ENCODE peak calls at places on chromosomes 13 and 19, in four cellular contexts. S is K562, I is mammary epithelial cell, R is esophagus squamous epithelium. H is an unnamed sample.

GRCh38 chr13:113155982-113156655 is 2.3 kb upstream of the PROZ start:
- DNase-seq in S (no peak), I (no peak), R (no peak), H (no peak)

GRCh38 chr19:31448221-31448657 is 99.0 kb upstream of the TSHZ3 start:
- DNase-seq in S (no peak), I (peak; percentile 69), R (no peak), H (no peak)

GRCh38 chr13:48749699-48750473 is 96.2 kb downstream of the CYSLTR2 start:
- DNase-seq in S (peak; percentile 26), I (peak; percentile 99), R (peak; percentile 32), H (peak; percentile 34)

GRCh38 chr19:13207237-13208130 is 57.3 kb downstream of the IER2 start:
- DNase-seq in S (no peak), I (no peak), R (no peak), H (peak; percentile 79)

GRCh38 chr19:34332027-34332786 is 32.8 kb upstream of the GPI start:
- DNase-seq in S (no peak), I (no peak), R (no peak), H (peak; percentile 4)

GRCh38 chr13:79128158-79128557 is 277.9 kb downstream of the RBM26 start:
- DNase-seq in S (no peak), I (peak; percentile 92), R (no peak), H (no peak)

GRCh38 chr13:27280009-27280646 is 9.5 kb downstream of the RASL11A start:
- DNase-seq in S (no peak), I (no peak), R (no peak), H (no peak)

GRCh38 chr13:25652764-25653163 is 281.0 kb downstream of the ATP8A2 start:
- DNase-seq in S (no peak), I (no peak), R (no peak), H (peak; percentile 14)

GRCh38 chr19:11481777-11482383 is 1.0 kb upstream of the ELAVL3 start:
- DNase-seq in S (peak; percentile 93), I (peak; percentile 74), R (no peak), H (peak; percentile 95)

GRCh38 chr19:45677351-45678230 is 9.6 kb downstream of the GIPR start:
- DNase-seq in S (peak; percentile 57), I (peak; percentile 63), R (peak; percentile 36), H (peak; percentile 99)

DNA sequence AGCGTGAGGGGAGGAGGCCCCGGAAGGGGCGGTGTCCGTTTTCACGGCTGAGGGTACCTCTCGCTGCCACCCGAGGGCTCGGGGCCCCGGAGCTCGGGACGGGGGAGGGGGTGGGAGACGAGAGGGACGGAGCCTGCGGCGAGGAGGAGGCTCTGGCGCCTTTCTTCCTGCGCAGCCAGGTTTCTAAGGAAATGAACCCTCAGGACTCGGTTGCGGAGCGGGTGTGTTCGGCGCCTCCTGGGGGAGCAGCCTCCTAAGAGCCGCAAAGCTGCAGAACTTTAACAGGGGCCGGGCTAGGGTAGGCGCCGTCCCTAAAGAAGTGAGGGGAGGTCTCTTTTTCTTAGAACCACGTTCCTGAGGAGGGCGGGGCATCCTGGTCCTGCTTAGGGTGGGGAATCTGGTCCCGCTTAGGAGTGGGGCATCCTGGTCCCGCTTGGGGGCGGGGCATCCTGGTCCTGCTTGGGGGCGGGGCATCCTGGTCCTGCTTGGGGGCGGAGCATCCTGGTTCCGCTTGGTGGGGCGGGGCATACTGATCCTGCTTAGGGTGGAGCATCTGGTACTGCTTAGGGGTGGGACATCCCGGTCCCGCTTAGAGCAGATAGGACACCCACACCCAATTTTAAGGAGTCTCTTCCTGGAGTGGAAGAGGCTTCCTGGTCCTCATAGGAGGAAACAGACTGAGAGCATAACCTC is 6.2 kb downstream of the SYT5 start:
- DNase-seq in S (peak; percentile 91), I (peak; percentile 30), R (no peak), H (peak; percentile 95)
- H3K27me3 ChIP-seq in S (no peaks in the 10 kb centered on the region), I (no peaks in the 10 kb centered on the region), R (peaks cover 24% of the 10 kb centered on the region), H (peaks cover 68% of the 10 kb centered on the region)

GRCh38 chr13:24123761-24124160 is 36.8 kb upstream of the SPATA13 start:
- DNase-seq in S (no peak), I (no peak), R (no peak), H (no peak)

GRCh38 chr13:24116103-24116502 is 44.4 kb upstream of the SPATA13 start:
- DNase-seq in S (no peak), I (no peak), R (no peak), H (no peak)

GRCh38 chr13:24115671-24116070 is 44.8 kb upstream of the SPATA13 start:
- DNase-seq in S (no peak), I (no peak), R (no peak), H (no peak)

GRCh38 chr13:24118576-24118975 is 41.9 kb upstream of the SPATA13 start:
- DNase-seq in S (no peak), I (no peak), R (no peak), H (no peak)

DNA sequence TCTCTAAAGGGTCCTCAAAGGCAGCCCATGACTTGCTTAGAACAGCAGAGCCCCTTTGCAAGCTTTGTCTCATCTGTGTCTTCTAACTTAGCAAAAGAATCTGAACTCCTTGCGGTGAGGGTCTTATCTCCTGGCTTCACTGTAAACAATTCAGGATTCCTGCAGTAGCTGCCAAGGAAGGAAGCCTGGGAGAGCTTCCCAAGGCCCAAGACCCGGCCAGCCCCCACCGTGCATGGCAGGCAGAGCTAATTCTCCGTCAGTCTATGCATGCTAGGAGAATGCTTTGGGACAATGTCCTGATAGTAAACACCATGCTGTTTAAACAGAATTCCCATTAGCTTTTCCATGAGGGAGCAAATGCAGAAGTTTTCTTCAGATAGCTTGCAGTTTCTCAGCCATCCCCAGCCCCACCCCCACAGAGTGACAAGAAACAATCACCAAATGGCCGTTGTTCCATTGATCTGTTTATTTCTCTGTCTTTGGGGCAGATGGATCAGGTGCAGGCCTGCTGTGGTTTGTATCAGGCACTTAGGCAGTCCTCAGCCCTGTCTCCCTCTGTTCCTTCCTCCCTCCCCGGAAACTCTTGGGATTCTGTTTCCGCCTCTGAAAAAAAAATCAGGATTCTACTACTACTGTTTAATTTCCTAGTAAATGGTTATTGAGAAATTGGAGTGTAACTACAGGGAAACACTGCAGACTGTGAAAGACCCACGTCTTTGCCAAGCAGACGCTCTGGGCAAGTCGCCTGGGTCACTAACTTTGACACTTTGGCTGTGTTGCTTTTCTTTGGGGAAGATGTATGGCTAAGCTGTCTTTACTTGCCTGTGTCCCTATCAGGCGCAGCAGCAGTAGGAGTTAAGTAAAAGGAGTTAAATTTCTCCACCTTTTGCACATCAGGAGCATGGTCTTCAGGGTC is 40.7 kb upstream of the SPATA13 start:
- DNase-seq in S (no peak), I (no peak), R (no peak), H (no peak)
- H3K4me3 ChIP-seq in S (no peak overlapping the region), I (no peak overlapping the region), R (no peak overlapping the region), H (no peak overlapping the region)

GRCh38 chr19:48396871-48397176 is 3.4 kb downstream of the GRIN2D start:
- DNase-seq in S (no peak), I (no peak), R (no peak), H (no peak)

GRCh38 chr19:48400018-48400742 is 6.7 kb downstream of the GRIN2D start:
- DNase-seq in S (peak; percentile 73), I (peak; percentile 51), R (no peak), H (peak; percentile 89)

GRCh38 chr19:48397263-48397635 is 3.8 kb downstream of the GRIN2D start:
- DNase-seq in S (no peak), I (no peak), R (no peak), H (no peak)

GRCh38 chr19:48397636-48398328 is 4.3 kb downstream of the GRIN2D start:
- DNase-seq in S (no peak), I (no peak), R (no peak), H (peak; percentile 37)

DNA sequence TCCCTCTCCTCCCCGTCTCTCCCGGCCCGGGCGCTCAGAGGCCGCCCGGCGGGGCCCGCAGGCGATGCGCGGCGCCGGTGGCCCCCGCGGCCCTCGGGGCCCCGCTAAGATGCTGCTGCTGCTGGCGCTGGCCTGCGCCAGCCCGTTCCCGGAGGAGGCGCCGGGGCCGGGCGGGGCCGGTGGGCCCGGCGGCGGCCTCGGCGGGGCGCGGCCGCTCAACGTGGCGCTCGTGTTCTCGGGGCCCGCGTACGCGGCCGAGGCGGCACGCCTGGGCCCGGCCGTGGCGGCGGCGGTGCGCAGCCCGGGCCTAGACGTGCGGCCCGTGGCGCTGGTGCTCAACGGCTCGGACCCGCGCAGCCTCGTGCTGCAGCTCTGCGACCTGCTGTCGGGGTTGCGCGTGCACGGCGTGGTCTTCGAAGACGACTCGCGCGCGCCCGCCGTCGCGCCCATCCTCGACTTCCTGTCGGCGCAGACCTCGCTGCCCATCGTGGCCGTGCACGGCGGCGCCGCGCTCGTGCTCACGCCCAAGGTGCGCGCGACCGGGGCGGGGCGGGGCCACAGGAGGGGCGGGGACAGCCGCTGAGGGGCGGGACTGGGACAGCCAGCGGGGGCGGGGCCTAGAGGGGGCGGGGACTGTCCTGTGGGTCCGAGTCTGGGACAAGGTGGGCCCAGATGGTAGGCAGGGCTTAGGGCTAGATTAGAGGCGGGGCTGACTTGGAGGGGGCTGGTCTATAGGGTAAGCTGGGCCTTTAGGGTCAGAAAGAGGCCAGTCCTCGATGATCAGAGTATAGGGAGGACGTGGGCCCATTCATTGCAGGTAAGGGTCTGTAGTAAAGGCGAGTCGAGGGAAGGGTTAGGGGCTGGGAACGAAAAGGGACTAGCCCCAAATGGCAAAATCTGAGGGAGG is 5.1 kb downstream of the GRIN2D start:
- DNase-seq in S (peak; percentile 94), I (peak; percentile 42), R (no peak), H (peak; percentile 99)
- H3K27me3 ChIP-seq in S (no peaks in the 10 kb centered on the region), I (peaks cover 10% of the 10 kb centered on the region), R (peaks cover 36% of the 10 kb centered on the region), H (peaks cover 46% of the 10 kb centered on the region)

GRCh38 chr19:2701361-2702169 is 929 bp downstream of the GNG7 start:
- DNase-seq in S (no peak), I (no peak), R (no peak), H (peak; percentile 62)
- H3K4me3 ChIP-seq in S (no peak overlapping the region), I (no peak overlapping the region), R (peak overlapping the region; percentile 67), H (peak overlapping the region; percentile 73)

DNA sequence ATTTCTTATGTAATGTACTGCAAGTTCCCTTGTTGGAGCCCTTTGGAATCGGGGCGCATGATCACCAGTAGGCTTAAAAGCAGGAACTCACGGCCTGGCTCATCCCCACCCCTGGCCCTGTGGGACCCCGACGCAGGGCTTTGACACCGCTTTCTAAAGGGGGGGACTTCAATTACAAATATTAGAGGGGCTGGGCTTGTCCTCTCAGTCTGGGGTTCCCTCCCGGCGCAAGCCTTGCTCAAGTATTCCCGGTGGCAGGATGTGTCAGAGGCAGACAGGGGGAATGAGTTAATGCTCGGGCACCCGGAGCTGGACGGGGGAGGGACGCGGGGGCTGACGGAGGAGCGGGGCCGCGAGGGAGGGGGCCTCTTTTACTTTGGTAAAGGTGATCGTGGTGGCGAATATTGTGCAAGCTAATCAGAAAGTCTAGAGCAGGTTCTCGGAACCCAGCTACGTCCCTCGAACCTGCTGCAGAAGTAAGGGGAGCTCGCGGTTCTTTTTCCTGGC is 1.2 kb downstream of the FGF14 start:
- DNase-seq in S (no peak), I (peak; percentile 11), R (no peak), H (peak; percentile 71)
- H3K27me3 ChIP-seq in S (no peaks in the 10 kb centered on the region), I (peaks cover 3% of the 10 kb centered on the region), R (no peaks in the 10 kb centered on the region), H (peaks cover 34% of the 10 kb centered on the region)

DNA sequence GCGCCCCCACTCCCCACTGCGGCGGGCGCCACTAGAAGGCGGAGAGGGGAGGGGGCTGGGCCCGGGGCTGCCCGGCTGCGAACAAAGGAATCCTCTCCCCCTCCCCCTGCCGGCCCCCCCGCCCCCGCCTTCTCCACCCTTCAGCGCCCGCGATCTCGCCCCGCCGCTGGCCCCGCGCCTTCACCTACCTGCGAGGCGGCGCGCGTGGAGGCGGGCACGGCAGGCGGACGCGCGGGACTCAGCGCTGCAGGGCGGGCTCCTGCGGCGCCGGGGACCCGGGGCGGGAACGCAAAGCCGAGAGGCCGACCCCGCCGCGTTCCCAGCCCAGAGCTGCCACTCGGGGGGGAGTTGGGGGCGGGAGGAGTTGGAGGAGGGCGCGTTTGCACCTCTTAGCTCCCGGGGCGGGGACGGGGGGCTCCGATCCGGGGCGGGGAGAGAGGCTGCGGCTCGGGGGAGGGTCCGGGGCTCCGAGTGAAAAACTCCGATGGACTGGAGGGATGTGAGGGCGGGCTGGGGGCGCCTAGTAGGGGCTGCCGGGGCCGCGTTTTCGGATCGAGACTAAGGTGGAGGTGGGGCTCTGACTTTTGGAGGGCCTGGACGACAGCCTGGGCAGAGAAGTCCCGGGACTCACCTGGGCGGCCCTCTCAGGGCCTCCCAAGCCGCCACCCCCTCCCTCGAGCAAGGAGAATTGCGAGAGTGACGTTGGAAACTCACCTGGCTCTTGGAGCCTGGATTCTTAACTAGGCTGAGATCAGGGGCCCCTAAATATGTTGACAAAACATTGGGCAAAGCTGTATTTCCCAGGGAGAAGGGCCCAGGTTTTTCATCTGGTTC is at the start of gene FBN3:
- DNase-seq in S (peak; percentile 49), I (no peak), R (no peak), H (peak; percentile 96)
- H3K4me3 ChIP-seq in S (no peak within 1 kb of the TSS), I (peak within 1 kb of the TSS; percentile 26), R (peak within 1 kb of the TSS; percentile 34), H (peak within 1 kb of the TSS; percentile 77)

H was measured in H7.